ENCODE peak calls at places on chromosomes 13 and 19, in five cellular contexts. One of them, this sample, is unnamed.

GRCh38 chr13:79870766-79871165 is 389.8 kb downstream of the NDFIP2 start:
- DNase-seq in HCT116: no peak
- DNase-seq in psoas muscle: no peak
- DNase-seq in coronary artery: no peak
- DNase-seq in fibroblast of mammary gland: peak; percentile 42
- DNase-seq in this sample: no peak

GRCh38 chr19:23665651-23666410 is 21.2 kb downstream of the ZNF675 start:
- DNase-seq in HCT116: no peak
- DNase-seq in psoas muscle: no peak
- DNase-seq in coronary artery: no peak
- DNase-seq in fibroblast of mammary gland: no peak
- DNase-seq in this sample: no peak

GRCh38 chr19:13033819-13034611 is 38.7 kb downstream of the NFIX start:
- DNase-seq in HCT116: peak; percentile 39
- DNase-seq in psoas muscle: peak; percentile 85
- DNase-seq in coronary artery: no peak
- DNase-seq in fibroblast of mammary gland: peak; percentile 69
- DNase-seq in this sample: no peak

GRCh38 chr19:30719189-30719990 is 347.2 kb downstream of the ZNF536 start:
- DNase-seq in HCT116: no peak
- DNase-seq in psoas muscle: peak; percentile 66
- DNase-seq in coronary artery: no peak
- DNase-seq in fibroblast of mammary gland: peak; percentile 6
- DNase-seq in this sample: no peak

GRCh38 chr13:50678464-50679162 is 164.9 kb downstream of the DLEU7 start:
- DNase-seq in HCT116: peak; percentile 36
- DNase-seq in psoas muscle: no peak
- DNase-seq in coronary artery: no peak
- DNase-seq in fibroblast of mammary gland: peak; percentile 88
- DNase-seq in this sample: peak; percentile 30

GRCh38 chr19:49362048-49362925 is at the start of gene TEAD2:
- DNase-seq in HCT116: no peak
- DNase-seq in psoas muscle: peak; percentile 77
- DNase-seq in coronary artery: peak; percentile 86
- DNase-seq in fibroblast of mammary gland: peak; percentile 22
- DNase-seq in this sample: no peak

GRCh38 chr19:19064811-19065745 is 1.3 kb downstream of the SLC25A42 start:
- DNase-seq in HCT116: no peak
- DNase-seq in psoas muscle: no peak
- DNase-seq in coronary artery: no peak
- DNase-seq in fibroblast of mammary gland: no peak
- DNase-seq in this sample: no peak

GRCh38 chr19:49487277-49488045 is at the start of gene RPL13A:
- DNase-seq in HCT116: peak; percentile 99
- DNase-seq in psoas muscle: peak; percentile 100
- DNase-seq in coronary artery: peak; percentile 99
- DNase-seq in fibroblast of mammary gland: peak; percentile 99
- DNase-seq in this sample: peak; percentile 98

GRCh38 chr13:37313383-37313782 is 207.9 kb upstream of the CSNK1A1L start:
- DNase-seq in HCT116: no peak
- DNase-seq in psoas muscle: no peak
- DNase-seq in coronary artery: no peak
- DNase-seq in fibroblast of mammary gland: peak; percentile 96
- DNase-seq in this sample: peak; percentile 73

GRCh38 chr19:41137056-41137455 is 22.8 kb downstream of the CYP2F1 start:
- DNase-seq in HCT116: no peak
- DNase-seq in psoas muscle: no peak
- DNase-seq in coronary artery: no peak
- DNase-seq in fibroblast of mammary gland: no peak
- DNase-seq in this sample: no peak

GRCh38 chr19:43534811-43535761 is 2.1 kb downstream of the ZNF575 start:
- DNase-seq in HCT116: no peak
- DNase-seq in psoas muscle: peak; percentile 72
- DNase-seq in coronary artery: peak; percentile 83
- DNase-seq in fibroblast of mammary gland: peak; percentile 60
- DNase-seq in this sample: no peak

GRCh38 chr13:50587839-50588373 is 255.6 kb downstream of the DLEU7 start:
- DNase-seq in HCT116: no peak
- DNase-seq in psoas muscle: no peak
- DNase-seq in coronary artery: no peak
- DNase-seq in fibroblast of mammary gland: no peak
- DNase-seq in this sample: no peak

GRCh38 chr19:38252935-38253691 is 3.1 kb downstream of the PPP1R14A start:
- DNase-seq in HCT116: no peak
- DNase-seq in psoas muscle: no peak
- DNase-seq in coronary artery: peak; percentile 94
- DNase-seq in fibroblast of mammary gland: no peak
- DNase-seq in this sample: no peak

GRCh38 chr13:84296386-84296785 is 414.1 kb upstream of the SLITRK1 start:
- DNase-seq in HCT116: no peak
- DNase-seq in psoas muscle: no peak
- DNase-seq in coronary artery: no peak
- DNase-seq in fibroblast of mammary gland: no peak
- DNase-seq in this sample: no peak

GRCh38 chr13:31168736-31169135 is 7.0 kb upstream of the HSPH1 start:
- DNase-seq in HCT116: no peak
- DNase-seq in psoas muscle: no peak
- DNase-seq in coronary artery: no peak
- DNase-seq in fibroblast of mammary gland: no peak
- DNase-seq in this sample: no peak

GRCh38 chr19:42872608-42873007 is 6.9 kb downstream of the PSG1 start:
- DNase-seq in HCT116: no peak
- DNase-seq in psoas muscle: no peak
- DNase-seq in coronary artery: no peak
- DNase-seq in fibroblast of mammary gland: peak; percentile 7
- DNase-seq in this sample: no peak

GRCh38 chr13:27632648-27633047 is 11.0 kb downstream of the POLR1D start:
- DNase-seq in HCT116: no peak
- DNase-seq in psoas muscle: no peak
- DNase-seq in coronary artery: no peak
- DNase-seq in fibroblast of mammary gland: no peak
- DNase-seq in this sample: no peak

GRCh38 chr19:13053761-13054604 is 48.7 kb downstream of the LYL1 start:
- DNase-seq in HCT116: peak; percentile 80
- DNase-seq in psoas muscle: peak; percentile 87
- DNase-seq in coronary artery: peak; percentile 91
- DNase-seq in fibroblast of mammary gland: peak; percentile 84
- DNase-seq in this sample: peak; percentile 83

GRCh38 chr19:51722492-51722891 is 1.3 kb downstream of the HAS1 start:
- DNase-seq in HCT116: no peak
- DNase-seq in psoas muscle: no peak
- DNase-seq in coronary artery: no peak
- DNase-seq in fibroblast of mammary gland: no peak
- DNase-seq in this sample: no peak

GRCh38 chr13:73259061-73259908 is 200.5 kb downstream of the KLF5 start:
- DNase-seq in HCT116: no peak
- DNase-seq in psoas muscle: no peak
- DNase-seq in coronary artery: no peak
- DNase-seq in fibroblast of mammary gland: no peak
- DNase-seq in this sample: peak; percentile 51

GRCh38 chr19:55253842-55254624 is 4.8 kb downstream of the PPP6R1 start:
- DNase-seq in HCT116: no peak
- DNase-seq in psoas muscle: no peak
- DNase-seq in coronary artery: no peak
- DNase-seq in fibroblast of mammary gland: no peak
- DNase-seq in this sample: no peak

GRCh38 chr19:35644987-35645679 is 3.0 kb upstream of the COX6B1 start:
- DNase-seq in HCT116: peak; percentile 56
- DNase-seq in psoas muscle: peak; percentile 88
- DNase-seq in coronary artery: peak; percentile 83
- DNase-seq in fibroblast of mammary gland: peak; percentile 47
- DNase-seq in this sample: no peak

GRCh38 chr13:49610176-49610575 is 18.1 kb upstream of the ARL11 start:
- DNase-seq in HCT116: no peak
- DNase-seq in psoas muscle: no peak
- DNase-seq in coronary artery: no peak
- DNase-seq in fibroblast of mammary gland: no peak
- DNase-seq in this sample: no peak

GRCh38 chr13:113441661-113442060 is 11.6 kb downstream of the ADPRHL1 start:
- DNase-seq in HCT116: no peak
- DNase-seq in psoas muscle: no peak
- DNase-seq in coronary artery: no peak
- DNase-seq in fibroblast of mammary gland: no peak
- DNase-seq in this sample: no peak

DNA sequence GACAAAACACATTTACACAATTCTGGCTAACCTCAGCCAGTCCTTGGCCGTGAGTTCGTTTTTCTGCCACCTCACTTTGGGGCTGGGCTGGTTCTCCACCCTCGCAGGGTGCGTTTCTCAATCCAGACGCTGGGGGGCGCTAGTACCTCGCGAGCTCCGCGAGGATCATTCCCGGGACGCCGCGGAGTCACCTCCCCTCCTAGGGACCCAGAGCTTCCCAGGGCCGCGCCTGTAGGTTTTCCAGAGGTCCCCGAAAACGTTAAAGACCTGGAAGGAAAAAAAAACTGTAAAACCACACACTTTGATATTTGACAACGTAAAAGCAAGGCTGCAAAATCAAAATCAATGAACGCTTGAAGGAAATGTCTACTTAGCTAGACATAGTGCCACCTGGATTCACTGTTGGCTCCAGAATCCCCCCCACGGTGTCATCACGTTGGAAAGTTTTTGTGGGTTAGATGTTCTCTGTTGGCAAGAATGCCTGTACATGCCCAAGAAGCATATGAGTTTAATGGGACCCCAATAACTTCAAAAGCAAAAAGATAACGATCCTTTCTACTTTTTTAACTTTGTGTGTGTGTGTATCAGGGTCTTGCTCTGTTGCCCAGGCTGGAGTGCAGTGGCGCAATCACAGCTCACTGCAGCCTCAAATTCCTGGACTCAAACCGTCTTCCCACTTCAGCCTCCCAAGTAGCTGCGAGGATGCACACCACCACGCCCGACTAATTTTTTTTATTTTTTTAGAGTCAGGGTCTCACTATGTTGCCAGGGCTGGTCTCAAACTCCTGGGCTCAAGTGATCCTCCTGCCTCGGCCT is 34.5 kb upstream of the TPM4 start:
- DNase-seq in HCT116: peak; percentile 49
- DNase-seq in psoas muscle: peak; percentile 81
- DNase-seq in coronary artery: peak; percentile 86
- DNase-seq in fibroblast of mammary gland: peak; percentile 77
- DNase-seq in this sample: peak; percentile 24
- H3K4me3 ChIP-seq in HCT116: peak overlapping the region; percentile 11
- H3K4me3 ChIP-seq in psoas muscle: no peak overlapping the region
- H3K4me3 ChIP-seq in coronary artery: peak overlapping the region; percentile 41
- H3K4me3 ChIP-seq in fibroblast of mammary gland: peak overlapping the region; percentile 25
- H3K4me3 ChIP-seq in this sample: no peak overlapping the region

DNA sequence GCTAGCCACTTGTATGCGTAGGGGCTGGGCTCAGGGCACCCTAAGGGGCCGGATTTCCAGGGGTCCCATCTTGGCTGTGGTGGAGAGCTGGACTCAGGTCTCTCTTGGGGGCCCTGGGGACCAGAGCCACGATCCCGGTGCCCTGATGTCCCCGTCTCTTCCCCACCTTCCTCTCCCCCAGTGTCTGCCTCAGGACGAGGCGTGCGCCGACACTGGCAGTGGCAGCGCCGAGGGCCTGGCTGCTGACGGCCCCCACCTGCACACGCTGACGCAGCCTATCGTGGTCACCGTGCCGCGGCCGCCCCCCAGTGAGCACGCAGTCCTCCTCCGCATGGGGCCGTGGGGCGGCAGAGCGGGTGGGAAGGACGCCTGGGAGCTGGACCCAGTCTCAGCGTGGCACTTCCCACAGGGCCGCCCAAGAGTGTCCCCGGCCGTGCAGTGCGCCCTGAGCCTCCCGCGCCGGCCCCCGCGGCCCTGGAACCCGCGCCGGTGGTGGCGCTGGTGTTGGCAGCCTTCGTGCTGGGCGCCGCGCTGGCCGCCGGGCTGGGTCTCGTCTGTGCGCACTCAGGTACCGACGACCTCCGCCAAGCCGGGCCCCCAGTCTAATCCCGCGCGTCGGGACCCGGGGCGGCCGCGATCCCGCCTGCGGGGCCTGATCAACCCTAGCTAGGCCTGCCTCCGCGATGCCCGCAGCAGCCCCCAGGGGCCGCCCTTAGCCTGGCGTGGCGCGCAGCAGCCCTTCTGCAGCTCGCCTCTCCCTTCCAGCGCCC is 2.7 kb upstream of the SNAPC2 start:
- DNase-seq in HCT116: no peak
- DNase-seq in psoas muscle: no peak
- DNase-seq in coronary artery: no peak
- DNase-seq in fibroblast of mammary gland: peak; percentile 46
- DNase-seq in this sample: no peak
- TF ChIP-seq CTCF in HCT116: peak; percentile 79
- TF ChIP-seq CTCF in psoas muscle: peak; percentile 49
- TF ChIP-seq CTCF in coronary artery: peak; percentile 41
- TF ChIP-seq CTCF in fibroblast of mammary gland: peak; percentile 38
- TF ChIP-seq CTCF in this sample: peak; percentile 62

DNA sequence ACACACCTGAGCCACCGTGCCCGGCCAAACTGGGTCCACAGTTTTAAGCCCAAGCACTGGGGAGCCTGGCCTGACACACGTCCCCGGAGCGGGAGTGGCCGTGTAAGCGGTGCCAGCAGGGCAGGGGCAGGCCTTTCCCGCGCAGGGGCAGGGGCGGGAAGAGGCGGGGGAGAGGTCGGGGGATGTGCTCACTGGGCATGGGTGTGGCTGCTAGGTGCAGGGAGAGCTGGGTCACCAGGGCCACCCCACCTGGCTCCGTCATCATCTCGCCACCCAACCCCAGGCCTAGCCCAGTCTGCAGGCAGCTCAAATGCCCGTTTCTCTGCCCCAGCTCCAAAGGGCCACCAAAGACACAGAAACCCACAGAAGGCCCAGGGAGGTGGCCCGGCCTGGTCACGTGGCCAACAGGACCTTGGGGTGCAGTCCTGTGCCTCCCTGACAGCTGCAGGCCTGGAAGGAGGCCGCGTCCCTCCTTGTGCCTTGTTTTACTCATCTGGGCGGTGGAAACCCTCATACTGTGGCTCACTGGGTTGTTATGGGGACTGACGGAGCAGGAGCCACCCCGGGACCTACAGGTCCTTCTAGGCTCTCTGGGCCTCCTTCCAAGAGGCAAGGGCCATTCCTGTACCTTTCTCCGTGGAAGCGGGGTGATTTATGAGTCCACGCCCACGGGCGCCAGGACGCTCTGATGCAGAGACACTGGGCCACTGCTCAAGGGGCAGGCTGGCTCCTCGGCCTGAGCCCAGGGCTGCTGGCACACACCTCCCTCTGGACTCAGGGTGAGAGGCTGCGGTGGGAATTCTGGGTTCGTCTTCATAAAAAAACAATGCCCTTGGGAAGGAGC is 27.7 kb downstream of the MAP2K2 start:
- DNase-seq in HCT116: no peak
- DNase-seq in psoas muscle: no peak
- DNase-seq in coronary artery: no peak
- DNase-seq in fibroblast of mammary gland: no peak
- DNase-seq in this sample: no peak
- H3K4me3 ChIP-seq in HCT116: no peak overlapping the region
- H3K4me3 ChIP-seq in psoas muscle: no peak overlapping the region
- H3K4me3 ChIP-seq in coronary artery: no peak overlapping the region
- H3K4me3 ChIP-seq in fibroblast of mammary gland: no peak overlapping the region
- H3K4me3 ChIP-seq in this sample: no peak overlapping the region

DNA sequence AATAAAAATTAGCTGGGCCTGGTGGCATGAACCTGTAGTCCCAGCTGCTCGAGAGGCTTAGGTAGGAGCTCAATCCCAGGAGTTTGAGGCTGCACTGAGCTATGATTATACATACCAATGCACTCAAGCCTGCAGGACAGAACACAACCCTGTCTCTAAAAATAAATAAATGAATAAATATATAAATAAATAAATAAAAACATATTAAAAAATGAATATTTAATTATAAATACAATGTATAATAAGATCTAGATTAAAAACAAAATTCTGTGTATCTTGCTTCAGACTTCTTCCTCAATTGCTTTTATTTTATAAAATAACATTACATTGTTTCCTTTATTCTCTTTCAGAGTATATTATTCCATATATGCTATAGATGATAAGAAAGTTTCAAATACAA is 1964.1 kb downstream of the PCDH9 start:
- DNase-seq in HCT116: no peak
- DNase-seq in psoas muscle: no peak
- DNase-seq in coronary artery: no peak
- DNase-seq in fibroblast of mammary gland: no peak
- DNase-seq in this sample: no peak
- TF ChIP-seq CTCF in HCT116: no peak
- TF ChIP-seq CTCF in psoas muscle: no peak
- TF ChIP-seq CTCF in coronary artery: no peak
- TF ChIP-seq CTCF in fibroblast of mammary gland: no peak
- TF ChIP-seq CTCF in this sample: no peak